ENCODE peak calls at places on chromosomes 4 and X, in five cellular contexts. C, O, L, I and F are unnamed samples.

GRCh38 chr4:122606364-122607043 is 14.4 kb downstream of the IL21 start:
- DNase-seq in C (no peak), O (no peak), L (no peak), I (no peak), F (no peak)

GRCh38 chr4:64713256-64713840 is 304.1 kb upstream of the TECRL start:
- DNase-seq in C (peak), O (no peak), L (no peak), I (no peak), F (no peak)

GRCh38 chr4:169968999-169969398 is 57.2 kb downstream of the MFAP3L start:
- DNase-seq in C (no peak), O (no peak), L (no peak), I (no peak), F (no peak)

GRCh38 chr4:16082038-16082423 is 1.8 kb downstream of the PROM1 start:
- DNase-seq in C (no peak), O (no peak), L (no peak), I (no peak), F (no peak)

GRCh38 chrX:21974011-21974385 is 33.5 kb downstream of the SMS start:
- DNase-seq in C (peak), O (no peak), L (no peak), I (no peak), F (no peak)

GRCh38 chrX:101229155-101229554 is 9.6 kb downstream of the DRP2 start:
- DNase-seq in C (no peak), O (no peak), L (peak), I (no peak), F (no peak)

GRCh38 chrX:1242901-1243402 is 25.7 kb upstream of the CSF2RA start:
- DNase-seq in C (peak), O (no peak), L (no peak), I (no peak), F (no peak)

GRCh38 chr4:185304944-185305690 is 90.6 kb downstream of the LRP2BP start:
- DNase-seq in C (no peak), O (no peak), L (no peak), I (no peak), F (no peak)

GRCh38 chrX:130878350-130879341 is 24.4 kb downstream of the ENOX2 start:
- DNase-seq in C (peak), O (peak), L (peak), I (no peak), F (peak)

GRCh38 chr4:150415213-150415612 is 166.7 kb upstream of the MAB21L2 start:
- DNase-seq in C (no peak), O (no peak), L (no peak), I (no peak), F (no peak)

GRCh38 chr4:11471613-11472012 is 42.9 kb upstream of the HS3ST1 start:
- DNase-seq in C (no peak), O (no peak), L (no peak), I (no peak), F (no peak)

GRCh38 chr4:154164931-154165839 is 326.4 kb downstream of the DCHS2 start:
- DNase-seq in C (peak), O (no peak), L (peak), I (no peak), F (peak)

GRCh38 chr4:36168127-36168898 is 76.0 kb downstream of the ARAP2 start:
- DNase-seq in C (no peak), O (no peak), L (no peak), I (no peak), F (no peak)

DNA sequence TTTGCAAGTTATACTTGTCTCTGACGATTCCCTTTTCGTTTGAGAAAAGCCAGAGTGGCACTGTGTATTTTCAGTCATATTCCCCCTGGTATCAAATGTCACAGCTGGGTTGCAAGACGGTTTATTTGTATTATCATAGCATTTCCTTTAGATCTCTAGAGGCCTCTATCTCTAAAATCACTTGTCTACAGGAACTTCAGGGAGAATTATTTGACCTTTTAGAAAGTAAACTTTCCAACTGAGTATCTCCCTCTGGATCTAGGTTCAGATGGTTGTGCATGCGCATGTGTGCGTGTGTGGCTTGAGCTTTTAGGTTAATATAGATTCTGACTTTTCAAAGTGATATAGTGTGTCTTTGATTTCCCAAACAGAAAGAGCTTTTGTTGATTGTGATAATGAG is 15.1 kb upstream of the TAB3 start:
- DNase-seq in C (no peak), O (no peak), L (no peak), I (no peak), F (no peak)
- H3K27ac ChIP-seq in C (no peak), O (no peak), L (no peak), I (no peak), F (no peak)

GRCh38 chrX:12949205-12949926 is 25.5 kb upstream of the TMSB4X start:
- DNase-seq in C (no peak), O (no peak), L (no peak), I (no peak), F (no peak)

GRCh38 chrX:12953420-12953819 is 21.5 kb upstream of the TMSB4X start:
- DNase-seq in C (no peak), O (no peak), L (no peak), I (no peak), F (no peak)

GRCh38 chrX:12950851-12951589 is 23.9 kb upstream of the TMSB4X start:
- DNase-seq in C (no peak), O (no peak), L (no peak), I (no peak), F (no peak)

GRCh38 chrX:12949927-12950656 is 24.8 kb upstream of the TMSB4X start:
- DNase-seq in C (peak), O (peak), L (peak), I (peak), F (no peak)

GRCh38 chrX:12951590-12951965 is 23.3 kb upstream of the TMSB4X start:
- DNase-seq in C (no peak), O (no peak), L (no peak), I (no peak), F (no peak)
- H3K27ac ChIP-seq in C (no peak), O (no peak), L (no peak), I (no peak), F (peak)

DNA sequence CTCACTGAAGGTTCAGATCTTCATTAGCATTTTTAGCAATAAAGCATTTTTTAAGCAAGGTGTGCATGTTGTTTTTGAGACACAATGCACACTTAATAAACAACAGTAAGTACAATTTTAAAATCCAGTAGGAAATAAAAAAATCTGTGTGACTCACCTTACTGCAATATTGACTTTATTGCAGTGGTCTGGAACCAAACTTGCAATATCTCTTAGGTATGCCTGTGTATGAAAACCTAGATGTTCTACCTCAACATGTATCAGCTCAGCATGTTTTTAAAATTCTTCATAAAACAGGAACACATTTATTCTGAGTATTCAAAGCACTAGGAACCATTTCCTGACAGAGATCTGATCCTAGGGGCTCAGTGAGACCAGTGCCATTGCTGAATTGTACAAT is 26.7 kb downstream of the NR0B1 start:
- DNase-seq in C (no peak), O (no peak), L (no peak), I (no peak), F (no peak)
- H3K27ac ChIP-seq in C (no peak), O (no peak), L (no peak), I (no peak), F (no peak)

DNA sequence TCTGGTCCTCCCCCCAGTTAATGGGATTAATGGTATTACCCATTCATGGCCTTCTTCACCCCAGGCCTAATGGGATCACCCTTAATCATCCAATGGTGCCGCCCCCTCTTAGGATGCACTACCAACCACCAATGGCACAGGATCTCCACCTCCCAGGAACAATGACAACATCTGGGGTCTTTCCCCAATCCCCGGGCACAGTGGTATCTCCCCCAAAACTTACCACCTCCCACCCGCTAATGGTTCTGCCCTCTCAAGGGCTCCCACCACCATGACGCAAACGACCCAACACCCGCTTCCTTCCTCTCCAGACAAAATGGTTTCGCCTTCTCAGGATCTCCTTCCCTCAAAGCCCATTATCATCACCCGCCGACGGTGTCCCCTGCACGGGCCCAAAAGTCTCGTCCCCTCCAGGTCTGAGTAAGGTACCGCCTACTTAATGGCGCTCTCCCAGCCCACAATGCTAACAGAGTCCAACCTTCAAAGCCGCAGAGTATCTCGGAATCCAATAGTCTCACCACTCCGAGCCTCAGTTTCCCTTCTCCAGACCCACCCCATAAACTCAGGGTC is 458 bp downstream of the GRIPAP1 start:
- DNase-seq in C (peak), O (no peak), L (no peak), I (no peak), F (peak)
- H3K27ac ChIP-seq in C (peak), O (peak), L (peak), I (peak), F (peak)

DNA sequence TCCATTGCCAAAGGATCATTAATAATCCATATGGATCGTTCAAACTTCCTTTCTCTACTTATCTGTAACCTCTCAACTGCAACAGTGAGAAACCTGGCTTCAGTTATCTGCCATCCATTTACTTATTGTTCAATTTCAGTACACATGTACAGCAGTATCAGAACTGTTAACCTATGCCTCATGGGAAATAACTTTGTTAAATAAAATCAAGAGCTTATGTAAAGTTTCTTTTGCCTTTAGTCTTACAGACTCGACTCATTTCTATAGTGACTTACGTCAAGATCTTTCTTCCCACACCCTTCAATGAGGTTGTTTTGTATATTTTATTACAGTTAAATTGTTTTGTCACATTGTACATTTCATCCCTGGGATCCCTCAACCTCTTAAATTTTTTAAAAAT is 11.4 kb downstream of the UBQLN2 start:
- DNase-seq in C (no peak), O (no peak), L (no peak), I (no peak), F (no peak)
- H3K27ac ChIP-seq in C (no peak), O (no peak), L (no peak), I (no peak), F (no peak)

DNA sequence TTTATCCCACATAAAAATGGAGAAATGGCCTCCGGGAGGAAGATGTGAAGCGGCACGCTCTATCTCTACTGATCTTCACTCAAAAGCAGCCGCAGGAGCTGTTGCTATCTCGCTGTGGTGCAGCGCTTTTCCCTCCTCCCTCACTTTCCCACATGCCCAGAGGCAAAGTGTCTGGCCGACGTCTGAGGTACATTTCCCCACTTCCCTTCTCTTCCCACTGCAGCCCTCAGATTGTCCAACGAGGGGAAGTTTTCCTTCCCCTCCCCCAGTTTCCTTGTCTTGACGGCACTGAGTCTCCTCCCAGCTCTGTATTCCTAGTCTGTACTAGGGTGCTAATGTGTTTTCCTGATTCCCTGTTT is 662 bp upstream of the COL25A1 start:
- DNase-seq in C (no peak), O (no peak), L (no peak), I (no peak), F (no peak)
- H3K27ac ChIP-seq in C (no peak), O (no peak), L (no peak), I (no peak), F (no peak)

DNA sequence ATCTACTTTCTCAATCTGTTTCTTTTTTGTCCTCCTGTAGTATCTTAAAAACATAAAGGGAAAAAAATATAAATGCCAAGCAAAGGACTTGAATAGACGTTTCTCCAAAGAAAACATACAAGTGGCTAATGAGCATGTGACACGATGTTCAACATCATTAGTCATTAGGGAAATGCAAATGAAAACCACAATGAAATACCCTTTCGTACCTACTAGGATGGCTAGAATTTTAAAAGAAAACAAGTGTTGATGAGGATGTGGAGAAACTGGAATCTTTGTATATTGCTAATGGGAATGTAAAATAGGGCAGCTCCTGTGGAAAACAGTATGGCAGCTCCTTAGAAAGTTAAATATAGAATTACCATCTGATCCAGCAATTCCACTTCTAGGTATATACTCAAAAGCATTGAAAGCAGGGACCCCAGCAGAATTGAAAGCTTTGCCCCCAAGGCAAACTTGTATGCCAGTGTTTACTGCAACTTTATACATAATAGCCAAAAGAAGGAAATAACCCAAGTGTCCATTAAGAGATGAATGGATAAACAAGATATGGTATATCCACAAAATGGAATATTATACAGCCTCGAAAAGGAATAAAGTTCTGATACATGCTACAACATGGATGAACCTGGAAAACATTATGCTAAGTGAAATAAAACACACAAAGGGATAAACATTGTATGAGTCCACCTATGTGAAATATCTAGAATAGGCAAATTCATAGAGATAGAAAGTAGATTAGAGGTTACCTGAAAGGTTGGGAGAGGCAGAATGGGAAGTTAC is 138.3 kb downstream of the SH3KBP1 start:
- DNase-seq in C (no peak), O (no peak), L (no peak), I (no peak), F (no peak)
- H3K27ac ChIP-seq in C (no peak), O (no peak), L (no peak), I (no peak), F (no peak)

DNA sequence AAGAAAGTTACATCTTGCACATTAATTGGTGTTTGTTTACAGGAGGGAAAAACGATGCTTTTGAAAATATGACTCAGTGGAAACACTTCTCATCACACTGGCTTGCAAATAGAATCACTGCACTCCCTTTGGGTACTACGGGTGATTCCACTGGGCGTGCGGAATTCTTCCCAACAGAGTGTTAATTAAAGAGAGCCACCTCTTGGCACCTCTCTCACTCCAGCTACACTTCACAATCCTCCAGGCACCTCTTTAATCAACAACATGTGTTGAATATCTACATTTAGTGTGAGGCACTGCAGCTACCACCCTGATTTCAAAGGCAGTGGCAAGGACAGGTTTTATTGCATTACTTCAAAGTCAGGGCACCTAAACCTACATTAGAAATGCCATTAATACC is 51.9 kb upstream of the AP1S2 start:
- DNase-seq in C (no peak), O (no peak), L (no peak), I (no peak), F (no peak)
- H3K27ac ChIP-seq in C (no peak), O (no peak), L (no peak), I (no peak), F (no peak)